ENCODE peak calls at places on chromosomes 3 and 15, in nine cellular contexts. O, Y, K, A, Q, B, U, I and R are unnamed samples.

GRCh38 chr3:39404943-39405686 is 1.4 kb upstream of the RPSA start:
- DNase-seq in B (no peak), Q (no peak), U (no peak), A (no peak), I (no peak), O (no peak), Y (no peak), K (no peak), R (no peak)

GRCh38 chr3:27632431-27633223 is 89.5 kb downstream of the EOMES start:
- DNase-seq in U (peak), I (peak), B (peak), Y (no peak), O (peak), Q (peak), K (peak), A (peak), R (peak)

GRCh38 chr3:53132347-53132746 is 2.1 kb upstream of the RFT1 start:
- DNase-seq in B (no peak), O (no peak), K (no peak), I (peak), U (no peak), Y (no peak), Q (no peak), A (no peak), R (no peak)

GRCh38 chr3:196868297-196868661 is 559 bp downstream of the SENP5 start:
- DNase-seq in K (no peak), O (peak), Q (peak), U (peak), B (peak), Y (no peak), I (peak), A (no peak), R (no peak)

GRCh38 chr15:59169337-59169736 is 37.3 kb upstream of the LDHAL6B start:
- DNase-seq in Y (peak), A (no peak), B (peak), K (peak), Q (peak), I (peak), O (peak), U (peak), R (no peak)

GRCh38 chr3:42815826-42816225 is 6.6 kb downstream of the ACKR2 start:
- DNase-seq in A (no peak), B (peak), U (no peak), O (no peak), I (no peak), K (no peak), Q (no peak), Y (no peak), R (no peak)

GRCh38 chr3:101549473-101549872 is 12.2 kb upstream of the TRMT10C start:
- DNase-seq in Y (no peak), B (no peak), U (no peak), K (no peak), A (no peak), I (no peak), Q (no peak), O (no peak), R (no peak)

GRCh38 chr3:184808021-184808420 is 3.9 kb upstream of the VPS8 start:
- DNase-seq in A (no peak), B (no peak), K (no peak), U (no peak), I (no peak), Y (no peak), Q (no peak), O (no peak), R (no peak)

GRCh38 chr3:48130321-48130881 is 57.8 kb downstream of the CDC25A start:
- DNase-seq in O (peak), Q (peak), I (peak), A (no peak), Y (peak), B (peak), U (peak), K (peak), R (peak)

GRCh38 chr15:77623008-77623877 is 9.5 kb downstream of the LINGO1 start:
- DNase-seq in A (no peak), I (no peak), K (no peak), O (no peak), B (no peak), Q (no peak), U (no peak), Y (no peak), R (no peak)

GRCh38 chr3:31960793-31961431 is 20.1 kb downstream of the OSBPL10 start:
- DNase-seq in K (peak), B (peak), Q (no peak), Y (no peak), O (peak), U (peak), A (no peak), I (peak), R (no peak)

GRCh38 chr15:77226652-77227051 is 155.7 kb upstream of the TSPAN3 start:
- DNase-seq in Q (no peak), U (no peak), K (no peak), O (no peak), Y (no peak), B (no peak), A (no peak), I (no peak), R (no peak)

GRCh38 chr15:57527382-57528091 is 64.2 kb upstream of the MYZAP start:
- DNase-seq in O (peak), I (peak), B (peak), Y (peak), A (no peak), K (peak), U (peak), Q (no peak), R (no peak)

GRCh38 chr3:181695661-181696491 is 15.8 kb upstream of the SOX2 start:
- DNase-seq in Y (no peak), O (peak), U (no peak), A (peak), I (no peak), K (peak), B (peak), Q (no peak), R (no peak)

GRCh38 chr3:19748782-19749447 is 185.1 kb downstream of the EFHB start:
- DNase-seq in B (no peak), O (no peak), Y (no peak), I (no peak), K (no peak), A (no peak), U (no peak), Q (no peak), R (no peak)

GRCh38 chr15:78072080-78072892 is 5.2 kb downstream of the TBC1D2B start:
- DNase-seq in Y (no peak), K (peak), A (no peak), U (peak), B (peak), Q (peak), I (peak), O (peak), R (no peak)

GRCh38 chr15:31200735-31201151 is 99.2 kb upstream of the TRPM1 start:
- DNase-seq in Q (no peak), B (peak), A (peak), I (peak), O (peak), K (peak), U (peak), Y (peak), R (peak)

GRCh38 chr3:177354461-177354860 is 157.2 kb upstream of the TBL1XR1 start:
- DNase-seq in K (no peak), O (no peak), A (no peak), B (no peak), Y (no peak), U (no peak), I (no peak), Q (no peak), R (no peak)

GRCh38 chr15:29089731-29090616 is 179.6 kb downstream of the NSMCE3 start:
- DNase-seq in U (peak), I (peak), A (no peak), O (peak), B (no peak), Q (no peak), Y (no peak), K (peak), R (no peak)

GRCh38 chr3:127396473-127396872 is 108.6 kb upstream of the PRR20G start:
- DNase-seq in Y (no peak), O (no peak), A (no peak), Q (no peak), U (no peak), B (no peak), K (no peak), I (no peak), R (no peak)

GRCh38 chr3:194507571-194507970 is 20.8 kb upstream of the ATP13A3 start:
- DNase-seq in K (no peak), O (no peak), B (no peak), U (no peak), Q (no peak), Y (no peak), I (no peak), A (no peak), R (no peak)

GRCh38 chr3:14460342-14461005 is 58.1 kb downstream of the SLC6A6 start:
- DNase-seq in B (peak), U (peak), K (peak), I (peak), Q (no peak), Y (peak), A (peak), O (peak), R (peak)

GRCh38 chr3:149288655-149289054 is 44.8 kb downstream of the TM4SF18 start:
- DNase-seq in K (no peak), U (no peak), B (no peak), A (no peak), Q (no peak), O (no peak), I (no peak), Y (no peak), R (no peak)

GRCh38 chr15:52783191-52783829 is 6.8 kb downstream of the ONECUT1 start:
- DNase-seq in I (no peak), B (no peak), O (no peak), A (no peak), Y (no peak), K (no peak), Q (no peak), U (peak), R (no peak)

GRCh38 chr15:45637552-45638033 is 2.8 kb downstream of the SQOR start:
- DNase-seq in B (peak), K (peak), O (peak), Q (peak), U (peak), A (no peak), I (peak), Y (no peak), R (peak)

GRCh38 chr15:71276355-71276665 is 161.0 kb downstream of the THSD4 start:
- DNase-seq in I (no peak), B (no peak), Q (no peak), U (no peak), O (no peak), A (no peak), Y (no peak), K (no peak), R (no peak)

GRCh38 chr15:74783072-74783807 is 1.4 kb downstream of the CSK start:
- DNase-seq in U (peak), Y (no peak), Q (no peak), B (peak), A (no peak), O (peak), I (peak), K (no peak), R (no peak)

GRCh38 chr15:30008156-30008555 is 74.6 kb upstream of the GOLGA8J start:
- DNase-seq in A (no peak), K (no peak), I (no peak), Q (peak), O (no peak), U (peak), Y (no peak), B (no peak), R (no peak)

GRCh38 chr15:74134387-74135027 is 4.1 kb downstream of the ISLR2 start:
- DNase-seq in U (no peak), Y (no peak), K (peak), B (peak), I (peak), O (peak), Q (no peak), A (no peak), R (peak)

GRCh38 chr3:134104031-134104430 is 74.3 kb upstream of the SLCO2A1 start:
- DNase-seq in I (peak), O (no peak), K (no peak), A (no peak), U (peak), B (peak), Y (no peak), Q (no peak), R (no peak)

GRCh38 chr15:25065286-25065685 is 110.5 kb downstream of the SNRPN start:
- DNase-seq in Y (no peak), Q (no peak), B (no peak), A (no peak), K (no peak), U (no peak), I (no peak), O (no peak), R (no peak)

GRCh38 chr3:38002940-38003339 is 12.4 kb downstream of the VILL start:
- DNase-seq in U (no peak), Q (no peak), O (no peak), Y (no peak), A (no peak), K (no peak), B (no peak), I (no peak), R (peak)

GRCh38 chr15:72967836-72968530 is 84.3 kb upstream of the NEO1 start:
- DNase-seq in Y (no peak), K (no peak), I (no peak), O (no peak), Q (no peak), B (no peak), A (no peak), U (no peak), R (no peak)

GRCh38 chr3:125061170-125061569 is 5.4 kb upstream of the HEG1 start:
- DNase-seq in O (peak), A (no peak), Q (no peak), I (peak), U (peak), Y (no peak), K (no peak), B (peak), R (peak)

GRCh38 chr3:74756586-74756985 is 142.1 kb upstream of the CNTN3 start:
- DNase-seq in Q (no peak), I (no peak), K (no peak), B (peak), A (no peak), U (no peak), Y (no peak), O (peak), R (no peak)

GRCh38 chr3:120908803-120909601 is 997 bp downstream of the STXBP5L start:
- DNase-seq in A (peak), B (peak), Q (no peak), I (peak), K (no peak), U (no peak), O (no peak), Y (no peak), R (no peak)

DNA sequence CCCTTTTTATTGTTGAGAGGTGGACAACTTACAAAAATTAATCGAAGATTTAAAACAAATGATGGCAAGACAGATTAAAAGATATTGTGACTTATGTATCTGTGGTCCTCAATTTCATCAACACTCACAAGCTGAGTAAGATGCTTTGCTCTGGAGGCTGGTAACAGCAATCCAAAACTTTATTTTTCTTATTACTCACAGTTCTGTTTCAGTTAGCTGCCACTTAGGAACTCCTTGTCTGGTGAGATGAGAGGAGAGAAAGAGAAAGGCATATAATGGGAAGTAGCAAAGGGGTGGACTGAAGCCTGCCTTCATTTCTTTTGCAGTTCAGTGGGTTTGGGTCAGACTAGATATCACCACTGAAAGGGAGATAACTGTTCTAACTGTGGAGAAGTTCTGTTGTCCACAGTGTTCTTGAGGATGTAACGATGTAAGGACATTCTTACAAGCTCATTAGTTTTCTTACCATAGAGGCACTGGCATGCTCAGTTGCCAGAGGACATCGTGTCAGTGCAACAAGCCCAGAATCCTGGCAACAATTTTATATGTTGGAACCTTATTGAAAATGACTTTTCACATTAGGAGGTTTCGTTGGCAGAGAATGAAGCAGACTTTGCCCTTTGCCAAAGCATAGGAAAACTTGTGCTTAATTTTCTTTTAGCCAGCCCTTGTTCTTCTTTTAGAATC is 93.6 kb downstream of the PLCL2 start:
- DNase-seq in Y (no peak), U (peak), O (peak), K (peak), Q (no peak), A (no peak), B (peak), I (peak), R (no peak)
- H3K4me3 ChIP-seq in Y (no peak), U (no peak), O (no peak), K (no peak), Q (no peak), A (no peak), B (no peak), I (no peak), R (no peak)

DNA sequence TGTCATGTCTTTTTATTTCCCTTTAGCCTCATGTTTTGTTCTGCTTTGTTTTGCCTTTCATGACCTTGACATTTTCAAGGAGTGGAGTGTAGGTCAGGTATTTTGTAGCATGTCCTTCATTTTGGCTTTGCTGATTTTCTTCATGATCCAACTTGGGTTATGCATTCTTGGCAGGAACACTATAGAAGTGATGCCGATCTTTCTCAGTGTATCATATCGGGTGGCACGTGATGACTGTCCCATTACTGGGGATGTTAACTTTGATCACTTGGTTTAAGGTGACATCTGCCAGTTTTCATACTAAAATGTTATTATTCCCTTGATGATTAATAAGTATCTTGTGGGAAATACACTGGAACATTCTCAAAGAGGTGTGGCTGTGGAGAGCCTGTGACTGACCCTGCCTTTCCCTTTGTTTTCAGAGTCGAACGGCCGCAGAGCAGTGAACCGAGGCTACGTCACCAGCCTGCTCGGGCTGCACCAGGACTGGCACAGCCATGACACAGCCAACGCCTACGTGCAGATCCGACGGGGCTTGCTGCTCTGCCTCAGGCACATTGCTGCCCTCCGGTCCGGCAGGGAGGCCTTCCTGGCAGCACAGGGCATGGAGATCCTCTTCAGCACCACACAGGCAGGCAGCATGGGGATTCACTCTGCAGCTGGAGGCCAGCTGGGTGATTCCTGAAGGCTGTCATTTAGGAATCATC is 167.7 kb downstream of the AGBL1 start:
- DNase-seq in Y (no peak), O (no peak), U (no peak), I (no peak), B (no peak), Q (no peak), A (no peak), K (no peak), R (no peak)
- H3K4me3 ChIP-seq in Y (no peak), O (no peak), U (no peak), I (no peak), B (no peak), Q (no peak), A (no peak), K (no peak), R (no peak)

GRCh38 chr3:156593814-156594213 is 38.9 kb upstream of the SSR3 start:
- DNase-seq in Y (no peak), Q (no peak), K (no peak), U (no peak), B (no peak), O (no peak), A (no peak), I (no peak), R (no peak)
- H3K4me3 ChIP-seq in Y (no peak), Q (no peak), K (no peak), U (no peak), B (peak), O (no peak), A (no peak), I (no peak), R (no peak)

DNA sequence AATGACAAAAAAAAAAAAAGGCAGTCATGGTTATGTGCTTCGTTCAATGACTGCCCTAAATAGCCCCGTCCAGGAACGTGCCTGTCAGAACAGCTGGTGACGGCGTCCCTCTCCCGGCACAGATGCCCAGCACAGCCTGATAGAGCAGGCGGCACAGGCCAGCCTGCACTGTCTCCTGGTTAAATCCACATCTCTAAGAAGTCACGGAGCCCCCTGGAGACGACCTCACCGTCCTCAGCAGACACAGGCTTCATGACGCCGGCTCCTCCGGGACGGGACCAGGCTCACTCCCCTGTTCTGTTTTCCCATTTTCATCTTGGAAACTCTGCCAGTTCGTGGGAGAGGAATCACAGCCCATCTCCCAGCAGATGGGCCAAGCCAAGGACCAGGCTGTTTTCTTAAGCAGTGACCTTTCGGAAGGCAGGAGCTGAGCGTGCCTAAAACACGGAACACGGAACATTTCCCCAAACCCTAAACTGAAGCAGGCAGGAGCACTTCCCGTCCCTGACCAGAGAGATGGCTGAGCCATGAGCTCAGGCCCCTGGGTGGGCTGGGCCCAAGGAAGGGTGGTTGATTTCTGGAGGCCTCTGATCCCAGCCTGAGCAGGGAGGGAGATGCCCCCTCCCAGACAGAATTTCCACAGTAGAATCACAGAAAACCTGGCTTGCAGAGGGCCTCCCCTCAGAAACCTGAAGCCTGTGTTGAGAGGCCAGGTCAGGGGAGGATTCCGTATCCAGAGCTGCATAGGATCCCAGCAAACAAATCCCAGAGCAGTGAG is 35.9 kb downstream of the ADCY5 start:
- DNase-seq in O (no peak), U (no peak), Y (no peak), Q (no peak), B (peak), K (no peak), I (no peak), A (peak), R (peak)
- H3K4me3 ChIP-seq in O (no peak), U (no peak), Y (no peak), Q (no peak), B (no peak), K (no peak), I (no peak), A (peak), R (peak)

DNA sequence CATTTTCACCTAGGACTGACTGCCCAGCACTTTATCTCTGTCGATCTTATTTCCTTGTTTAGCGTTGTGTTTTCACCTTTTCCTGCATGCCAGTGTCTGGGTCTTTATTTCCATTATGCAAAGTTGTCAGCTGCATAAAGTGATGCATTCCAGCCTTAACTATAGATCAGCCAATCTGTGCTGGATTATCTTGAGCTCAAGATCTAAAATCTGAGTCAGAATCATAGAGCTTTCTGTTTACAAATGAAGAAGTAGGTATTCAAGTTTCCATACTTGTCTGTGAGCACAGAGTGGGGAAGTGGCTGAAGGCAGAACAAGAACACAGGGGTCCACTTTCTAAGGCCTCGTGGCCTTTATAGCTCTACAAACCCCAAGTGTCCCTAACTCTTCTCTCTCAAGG is 82.4 kb upstream of the PLCL2 start:
- DNase-seq in U (no peak), O (no peak), Y (no peak), A (no peak), K (no peak), Q (no peak), B (no peak), I (no peak), R (no peak)
- H3K4me3 ChIP-seq in U (no peak), O (no peak), Y (no peak), A (no peak), K (no peak), Q (no peak), B (no peak), I (no peak), R (no peak)

GRCh38 chr15:63909819-63910437 is 76.2 kb upstream of the HERC1 start:
- DNase-seq in Y (no peak), K (peak), O (peak), U (peak), B (peak), A (no peak), Q (peak), I (peak), R (no peak)
- H3K4me3 ChIP-seq in Y (no peak), K (no peak), O (no peak), U (no peak), B (no peak), A (no peak), Q (no peak), I (no peak), R (no peak)